ENCODE peak calls at places on chromosome 6, in nine cellular contexts. Q, D, P, W, G, K, U, Z and J are unnamed samples.

GRCh38 chr6:85382541-85382940 is 67.3 kb upstream of the NT5E start:
- DNase-seq in Q (no peak), D (no peak), P (no peak), W (no peak), G (no peak), K (no peak), U (no peak), Z (no peak), J (no peak)

GRCh38 chr6:819122-819521 is 126.2 kb upstream of the EXOC2 start:
- DNase-seq in Q (no peak), D (no peak), P (no peak), W (no peak), G (no peak), K (no peak), U (no peak), Z (no peak), J (no peak)

GRCh38 chr6:81362246-81362645 is 390.2 kb downstream of the TENT5A start:
- DNase-seq in Q (peak; percentile 3), D (no peak), P (no peak), W (no peak), G (no peak), K (no peak), U (no peak), Z (no peak), J (no peak)

GRCh38 chr6:156390621-156391378 is 386.4 kb upstream of the ARID1B start:
- DNase-seq in Q (no peak), D (no peak), P (no peak), W (no peak), G (no peak), K (no peak), U (no peak), Z (no peak), J (no peak)

GRCh38 chr6:159557046-159557445 is 136.0 kb downstream of the SOD2 start:
- DNase-seq in Q (no peak), D (no peak), P (no peak), W (no peak), G (no peak), K (no peak), U (no peak), Z (no peak), J (no peak)

GRCh38 chr6:3088853-3089445 is 20.7 kb downstream of the RIPK1 start:
- DNase-seq in Q (no peak), D (no peak), P (no peak), W (no peak), G (no peak), K (no peak), U (no peak), Z (peak; percentile 11), J (no peak)

GRCh38 chr6:130754786-130755367 is 72.3 kb upstream of the SMLR1 start:
- DNase-seq in Q (no peak), D (no peak), P (no peak), W (no peak), G (no peak), K (no peak), U (no peak), Z (no peak), J (no peak)

GRCh38 chr6:121764493-121764892 is 329.0 kb downstream of the GJA1 start:
- DNase-seq in Q (no peak), D (no peak), P (no peak), W (no peak), G (no peak), K (no peak), U (no peak), Z (no peak), J (no peak)

GRCh38 chr6:11282875-11283274 is 50.4 kb upstream of the NEDD9 start:
- DNase-seq in Q (no peak), D (no peak), P (no peak), W (no peak), G (no peak), K (no peak), U (no peak), Z (no peak), J (no peak)

GRCh38 chr6:134722429-134722828 is 227.5 kb downstream of the ALDH8A1 start:
- DNase-seq in Q (no peak), D (no peak), P (no peak), W (no peak), G (no peak), K (no peak), U (no peak), Z (no peak), J (no peak)

GRCh38 chr6:87277123-87277522 is 45.3 kb upstream of the SMIM8 start:
- DNase-seq in Q (no peak), D (no peak), P (no peak), W (no peak), G (no peak), K (no peak), U (no peak), Z (no peak), J (peak; percentile 55)

GRCh38 chr6:3277851-3278416 is 19.2 kb downstream of the PSMG4 start:
- DNase-seq in Q (no peak), D (no peak), P (no peak), W (no peak), G (no peak), K (no peak), U (no peak), Z (no peak), J (no peak)

DNA sequence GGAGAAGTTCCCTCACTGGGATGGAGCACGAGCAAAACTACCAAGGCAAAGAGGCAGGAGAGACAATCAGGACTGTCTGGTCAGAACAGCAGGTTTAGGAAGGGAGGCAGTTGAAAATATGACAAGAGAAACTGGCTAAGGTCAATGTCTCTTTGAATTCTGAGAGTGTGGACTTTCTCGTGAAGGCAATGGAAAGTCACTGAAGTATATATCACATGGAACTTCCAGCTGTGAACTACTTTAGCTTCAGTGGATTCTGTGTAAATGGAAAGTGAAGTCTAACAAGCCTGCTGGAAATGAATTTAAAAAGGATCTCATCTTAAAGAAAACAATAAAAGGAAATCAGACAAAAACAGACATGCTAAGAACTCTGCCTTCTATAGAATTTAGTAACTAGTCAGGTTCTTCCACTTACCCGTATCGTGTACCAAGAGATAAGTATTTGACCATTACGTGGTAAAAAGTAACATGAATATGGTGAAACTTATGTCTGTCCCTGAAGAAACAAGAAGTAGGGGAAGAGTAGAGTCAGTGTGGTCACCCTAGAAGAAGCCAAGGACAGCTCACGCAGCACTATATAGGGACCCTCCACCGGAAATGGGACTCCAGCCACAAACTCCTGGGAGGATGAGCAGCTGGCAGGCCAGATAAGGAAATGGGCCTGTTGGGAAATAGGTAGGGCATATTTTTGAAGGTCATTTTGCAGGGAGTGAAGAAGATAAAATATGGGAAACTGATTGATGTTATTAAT is 123.4 kb downstream of the MAP7 start:
- DNase-seq in Q (no peak), D (no peak), P (no peak), W (no peak), G (no peak), K (peak; percentile 68), U (no peak), Z (no peak), J (peak; percentile 11)
- TF ChIP-seq POLR2A in Q (no peak), D (no peak), P (no peak), W (no peak), G (no peak), K (no peak), U (no peak), Z (no peak), J (no peak)

DNA sequence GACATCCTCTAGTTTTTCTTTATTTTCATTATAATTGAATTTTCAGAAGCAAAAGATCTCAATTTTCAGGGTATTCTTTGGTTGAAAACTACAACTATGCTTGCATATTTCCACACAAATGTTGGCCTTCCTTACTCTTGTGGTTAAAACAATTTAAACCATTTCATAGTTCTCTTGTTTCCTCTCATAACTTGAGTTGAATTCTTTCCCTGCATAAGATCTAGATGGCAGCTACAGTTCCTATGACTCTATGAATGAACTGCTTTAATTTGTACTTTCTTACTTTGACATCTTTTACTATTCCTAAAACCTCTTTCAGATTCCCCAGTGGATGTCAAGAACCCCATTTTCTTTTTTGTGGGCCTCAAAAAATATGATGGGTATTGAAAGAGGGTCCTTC is 564.5 kb downstream of the NKAIN2 start:
- DNase-seq in Q (no peak), D (no peak), P (no peak), W (no peak), G (no peak), K (no peak), U (no peak), Z (no peak), J (no peak)
- TF ChIP-seq POLR2A in Q (no peak), D (no peak), P (no peak), W (no peak), G (no peak), K (no peak), U (no peak), Z (no peak), J (no peak)

GRCh38 chr6:53358440-53359087 is 9.8 kb upstream of the ELOVL5 start:
- DNase-seq in Q (no peak), D (peak; percentile 60), P (no peak), W (no peak), G (no peak), K (no peak), U (no peak), Z (no peak), J (peak; percentile 55)

GRCh38 chr6:53357576-53358343 is 9.0 kb upstream of the ELOVL5 start:
- DNase-seq in Q (no peak), D (no peak), P (no peak), W (no peak), G (no peak), K (no peak), U (no peak), Z (no peak), J (no peak)

GRCh38 chr6:53361549-53362031 is 12.8 kb upstream of the ELOVL5 start:
- DNase-seq in Q (peak; percentile 28), D (peak; percentile 39), P (no peak), W (peak; percentile 60), G (no peak), K (peak; percentile 53), U (no peak), Z (peak; percentile 28), J (no peak)

GRCh38 chr6:53359843-53360834 is 11.4 kb upstream of the ELOVL5 start:
- DNase-seq in Q (no peak), D (no peak), P (peak; percentile 19), W (no peak), G (no peak), K (no peak), U (no peak), Z (no peak), J (peak; percentile 8)

DNA sequence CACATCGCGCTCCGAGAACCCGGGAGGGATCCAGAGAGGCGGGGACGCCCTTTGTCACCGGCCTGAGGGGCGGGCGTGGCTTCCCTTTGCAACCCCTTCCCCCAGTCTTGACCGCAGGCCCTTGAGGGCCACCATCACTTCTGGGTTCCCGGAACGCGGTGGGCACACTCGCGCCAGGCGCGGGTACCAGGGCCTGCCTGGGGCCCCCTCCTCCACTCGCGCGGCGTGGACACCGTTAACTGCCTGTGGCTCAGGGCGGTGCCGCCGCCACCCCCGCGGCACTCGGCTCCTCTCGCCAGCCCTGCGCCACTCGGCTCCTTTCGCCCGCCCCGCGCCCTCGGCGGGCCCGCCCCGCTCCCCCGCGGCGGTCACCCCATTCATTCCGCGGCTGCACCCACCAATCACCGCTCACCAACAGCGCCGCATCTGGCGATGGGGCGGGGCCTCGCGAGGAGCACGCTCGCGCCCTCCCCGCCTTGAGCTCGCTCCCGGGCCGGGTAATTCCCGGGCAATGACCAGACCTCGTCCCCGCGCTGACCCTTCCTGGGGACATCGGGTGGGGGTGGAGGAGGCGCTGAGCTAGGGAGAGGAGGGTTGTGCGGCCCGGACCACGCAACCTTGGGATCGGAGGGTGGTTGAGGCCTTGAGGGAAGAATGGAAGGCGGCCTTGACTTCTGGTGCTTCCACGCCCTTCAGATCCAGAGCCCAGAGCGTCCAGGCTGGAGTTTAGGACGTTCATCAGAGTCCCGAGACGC is 10.5 kb upstream of the ELOVL5 start:
- DNase-seq in Q (peak; percentile 95), D (peak; percentile 94), P (peak; percentile 85), W (peak; percentile 97), G (peak; percentile 97), K (peak; percentile 96), U (peak; percentile 86), Z (peak; percentile 97), J (peak; percentile 93)
- TF ChIP-seq POLR2A in Q (peak; percentile 92), D (peak; percentile 80), P (peak; percentile 58), W (peak; percentile 94), G (peak; percentile 68), K (peak; percentile 65), U (no peak), Z (peak; percentile 84), J (peak; percentile 91)

GRCh38 chr6:6724319-6725119 is 136.0 kb downstream of the LY86 start:
- DNase-seq in Q (peak; percentile 29), D (peak; percentile 48), P (peak; percentile 44), W (peak; percentile 77), G (peak; percentile 85), K (peak; percentile 86), U (peak; percentile 76), Z (peak; percentile 75), J (peak; percentile 81)
- TF ChIP-seq POLR2A in Q (no peak), D (no peak), P (no peak), W (no peak), G (no peak), K (no peak), U (no peak), Z (no peak), J (no peak)